ENCODE peak calls at places on chromosomes 2 and 18, in six cellular contexts. T is spleen, W is GM12891, V is HCT116, N is prostate gland, X is suprapubic skin. K is an unnamed sample.

GRCh38 chr2:235659767-235660322 is 166.0 kb downstream of the AGAP1 start:
- DNase-seq in N (no peak), X (peak; percentile 86), T (no peak), W (no peak), V (no peak), K (no peak)

GRCh38 chr18:6031004-6031403 is 135.7 kb upstream of the TMEM200C start:
- DNase-seq in W (no peak), V (no peak), X (no peak), N (no peak), T (no peak), K (no peak)

GRCh38 chr18:48623468-48624220 is 84.8 kb downstream of the CTIF start:
- DNase-seq in W (no peak), X (no peak), T (no peak), V (no peak), N (no peak), K (no peak)

GRCh38 chr2:16140771-16141640 is 200.7 kb downstream of the MYCN start:
- DNase-seq in W (no peak), N (no peak), V (no peak), T (no peak), X (no peak), K (no peak)

GRCh38 chr18:6437937-6438818 is 23.5 kb upstream of the L3MBTL4 start:
- DNase-seq in X (no peak), N (no peak), V (no peak), T (no peak), W (no peak), K (no peak)

GRCh38 chr2:119264781-119265692 is 41.4 kb downstream of the STEAP3 start:
- DNase-seq in N (peak; percentile 50), W (peak; percentile 66), T (no peak), X (no peak), V (peak; percentile 24), K (peak; percentile 58)

GRCh38 chr18:43705850-43706249 is 428.6 kb upstream of the SYT4 start:
- DNase-seq in N (no peak), T (no peak), W (no peak), X (no peak), V (no peak), K (no peak)

GRCh38 chr2:22995576-22995975 is 389.4 kb upstream of the KLHL29 start:
- DNase-seq in N (no peak), V (no peak), T (no peak), W (no peak), X (no peak), K (no peak)

GRCh38 chr2:120559401-120559800 is 176.3 kb upstream of the GLI2 start:
- DNase-seq in W (no peak), V (no peak), X (no peak), N (no peak), T (no peak), K (no peak)

GRCh38 chr2:98932164-98932563 is 3.9 kb downstream of the CRACDL start:
- DNase-seq in X (no peak), N (no peak), W (no peak), V (no peak), T (no peak), K (no peak)

GRCh38 chr18:56269958-56270357 is 368.4 kb downstream of the TXNL1 start:
- DNase-seq in V (no peak), W (no peak), T (no peak), X (no peak), N (no peak), K (no peak)

DNA sequence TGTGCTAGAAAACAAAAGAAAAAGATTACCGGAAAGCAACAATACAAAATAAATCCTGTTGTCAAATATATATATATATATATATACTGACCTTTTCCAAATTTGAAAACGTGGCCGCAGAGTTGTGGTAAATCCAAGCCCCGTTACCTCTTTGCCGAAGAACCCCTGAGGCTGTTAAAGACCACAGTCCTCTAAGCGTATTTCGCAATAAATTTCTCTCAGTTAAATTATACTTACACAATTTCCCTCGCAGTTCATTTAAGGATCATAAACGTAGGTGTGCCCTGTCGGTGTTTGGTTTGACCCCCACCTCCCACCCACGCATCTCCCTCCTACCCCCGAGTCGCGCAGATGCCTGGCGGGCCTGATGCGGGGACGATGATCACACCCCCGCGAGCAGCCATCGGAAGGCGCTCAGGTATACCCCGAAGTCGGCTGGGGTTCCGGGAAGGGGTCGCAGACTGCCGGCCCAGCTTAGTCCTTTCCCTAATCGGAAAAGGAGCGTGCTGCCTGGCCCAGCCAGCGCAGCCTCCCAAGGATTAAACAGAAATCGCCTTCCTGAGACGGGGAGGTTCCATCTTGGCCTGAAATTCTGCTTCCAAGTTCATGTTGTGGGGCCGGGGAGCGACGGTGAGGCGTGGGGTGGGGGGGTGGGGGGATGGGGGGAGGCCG is 2.9 kb upstream of the MEIS1 start:
- DNase-seq in W (no peak), T (no peak), N (no peak), V (no peak), X (no peak), K (no peak)
- TF ChIP-seq POLR2AphosphoS5 in W (no peak), T (no peak), N (no peak), V (no peak), X (no peak), K (no peak)

GRCh38 chr2:68767996-68768395 is 33.4 kb downstream of the ARHGAP25 start:
- DNase-seq in X (no peak), V (no peak), W (no peak), T (no peak), N (no peak), K (no peak)

GRCh38 chr2:68765739-68766377 is 31.2 kb downstream of the ARHGAP25 start:
- DNase-seq in W (no peak), N (no peak), T (no peak), X (no peak), V (no peak), K (no peak)

GRCh38 chr2:68764781-68765385 is 30.3 kb downstream of the ARHGAP25 start:
- DNase-seq in V (no peak), N (no peak), X (no peak), W (no peak), T (no peak), K (no peak)

GRCh38 chr2:68767031-68767961 is 32.7 kb downstream of the ARHGAP25 start:
- DNase-seq in X (no peak), N (no peak), T (peak; percentile 82), V (no peak), W (no peak), K (no peak)

DNA sequence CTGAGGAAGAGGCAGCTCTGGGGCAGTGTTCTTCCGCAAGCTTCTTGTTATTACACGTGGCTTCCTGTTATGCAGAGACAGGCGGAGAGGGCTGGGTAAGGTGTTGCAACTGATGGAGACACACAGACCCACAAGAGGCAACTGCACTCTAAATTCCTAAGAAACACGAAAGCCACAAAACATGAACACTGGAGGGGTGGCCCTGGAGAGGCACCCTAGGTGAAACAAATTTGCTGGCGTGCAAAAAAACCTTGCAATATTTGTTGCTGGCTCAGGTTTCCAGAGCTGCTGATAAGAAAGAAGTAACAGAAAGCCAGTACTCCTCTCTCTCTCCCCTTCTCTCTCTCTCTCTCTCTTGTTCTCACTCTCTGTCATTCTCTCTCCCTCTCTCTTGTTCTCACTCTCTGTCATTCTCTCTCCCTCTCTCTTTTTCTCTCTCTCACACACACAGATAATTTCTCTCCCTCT is 31.8 kb downstream of the ARHGAP25 start:
- DNase-seq in X (no peak), T (peak; percentile 90), W (no peak), N (peak; percentile 41), V (no peak), K (no peak)
- TF ChIP-seq POLR2A in X (no peak), T (no peak), W (no peak), N (no peak), V (no peak), K (no peak)

GRCh38 chr2:144942516-144943256 is 422.8 kb upstream of the ZEB2 start:
- DNase-seq in T (no peak), X (no peak), W (no peak), V (no peak), N (no peak), K (no peak)
- TF ChIP-seq POLR2AphosphoS5 in T (no peak), X (no peak), W (no peak), V (no peak), N (no peak), K (no peak)

GRCh38 chr2:69369802-69370201 is 17.2 kb downstream of the GFPT1 start:
- DNase-seq in W (no peak), V (no peak), N (no peak), T (no peak), X (no peak), K (no peak)

GRCh38 chr2:69375494-69376353 is 11.3 kb downstream of the GFPT1 start:
- DNase-seq in W (no peak), N (no peak), X (no peak), T (no peak), V (peak; percentile 21), K (no peak)

GRCh38 chr2:69368588-69368987 is 18.4 kb downstream of the GFPT1 start:
- DNase-seq in W (no peak), T (no peak), X (no peak), N (no peak), V (no peak), K (no peak)

GRCh38 chr2:69376385-69376784 is 10.6 kb downstream of the GFPT1 start:
- DNase-seq in N (no peak), X (no peak), T (no peak), W (no peak), V (no peak), K (no peak)

GRCh38 chr2:69372767-69373166 is 14.3 kb downstream of the GFPT1 start:
- DNase-seq in N (no peak), W (no peak), V (no peak), T (no peak), X (no peak), K (no peak)
- TF ChIP-seq POLR2A in N (no peak), W (no peak), V (no peak), T (no peak), X (no peak), K (no peak)

DNA sequence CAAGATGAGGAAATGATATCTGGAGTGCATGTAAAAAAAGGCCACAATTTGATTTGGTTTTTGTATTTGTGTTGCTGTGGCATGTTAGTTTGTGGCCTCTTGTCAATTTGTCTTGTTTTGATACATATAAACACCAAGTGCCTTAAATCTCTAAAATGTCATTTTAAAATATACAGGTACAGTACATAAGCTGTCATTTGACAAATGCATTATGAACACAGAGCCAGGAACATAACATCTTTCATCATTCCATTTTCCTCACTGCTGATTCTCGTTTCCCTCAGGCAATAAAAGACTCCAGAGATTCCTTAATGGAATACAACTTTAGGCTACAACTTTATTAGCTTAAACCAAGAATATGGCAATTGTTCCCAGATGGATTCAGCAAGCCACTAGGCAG is 217.5 kb downstream of the ZNF804A start:
- DNase-seq in N (no peak), W (no peak), V (no peak), X (no peak), T (no peak), K (no peak)
- TF ChIP-seq POLR2AphosphoS5 in N (no peak), W (no peak), V (no peak), X (no peak), T (no peak), K (no peak)

GRCh38 chr2:208025037-208025813 is at the start of gene PLEKHM3:
- DNase-seq in V (peak; percentile 71), N (peak; percentile 78), T (peak; percentile 96), X (peak; percentile 91), W (peak; percentile 71), K (peak; percentile 62)
- TF ChIP-seq POLR2A in V (no peak), N (peak; percentile 36), T (no peak), X (no peak), W (peak; percentile 64), K (peak; percentile 86)